ENCODE peak calls at places on chromosomes 5 and 9, in nine cellular contexts. Z is HFF-Myc, H is spleen, B is sigmoid colon, O is suprapubic skin, M is hepatocyte, P is neural progenitor cell, R is pancreas, A is foreskin fibroblast. C is an unnamed sample.

GRCh38 chr5:98940586-98940985 is 11.8 kb upstream of the CHD1 start:
- DNase-seq in P (peak), O (no peak), M (no peak), B (no peak), R (no peak), A (peak), Z (no peak), H (no peak), C (no peak)

GRCh38 chr5:24232929-24233328 is 411.8 kb downstream of the CDH10 start:
- DNase-seq in B (no peak), P (no peak), R (no peak), O (no peak), M (no peak), A (no peak), Z (no peak), H (no peak), C (no peak)

GRCh38 chr9:19320495-19320894 is 59.5 kb downstream of the RPS6 start:
- DNase-seq in R (no peak), O (no peak), B (no peak), M (no peak), P (no peak), A (no peak), H (no peak), Z (no peak), C (no peak)

GRCh38 chr5:54135042-54135441 is 175.3 kb downstream of the ARL15 start:
- DNase-seq in M (no peak), H (no peak), Z (no peak), A (peak), O (no peak), P (no peak), B (no peak), R (no peak), C (peak)

GRCh38 chr5:135429326-135429725 is 17.8 kb downstream of the DCANP1 start:
- DNase-seq in Z (no peak), A (no peak), M (peak), R (no peak), O (no peak), B (no peak), P (peak), H (no peak), C (no peak)

GRCh38 chr5:151278845-151279244 is 24.7 kb downstream of the SLC36A3 start:
- DNase-seq in O (no peak), M (no peak), R (no peak), P (no peak), A (no peak), Z (no peak), B (no peak), H (no peak), C (no peak)

GRCh38 chr5:57532513-57533497 is 50.2 kb upstream of the ACTBL2 start:
- DNase-seq in R (no peak), P (no peak), A (peak), M (no peak), Z (no peak), B (no peak), H (no peak), O (no peak), C (no peak)

GRCh38 chr9:36980148-36980974 is 53.7 kb downstream of the PAX5 start:
- DNase-seq in M (no peak), H (no peak), P (peak), Z (no peak), O (no peak), B (peak), A (no peak), R (no peak), C (no peak)

GRCh38 chr9:37465249-37466036 is at the start of gene ZBTB5:
- DNase-seq in Z (peak), M (peak), O (peak), B (peak), H (peak), A (peak), P (peak), R (peak), C (peak)

GRCh38 chr9:137740311-137740710 is 121.5 kb downstream of the EHMT1 start:
- DNase-seq in P (no peak), H (no peak), M (peak), B (peak), R (no peak), A (peak), O (no peak), Z (no peak), C (peak)

GRCh38 chr9:113508111-113508749 is 44.7 kb downstream of the RGS3 start:
- DNase-seq in R (no peak), M (peak), Z (peak), B (no peak), A (no peak), H (peak), O (no peak), P (no peak), C (no peak)

GRCh38 chr5:172920447-172920849 is 38.8 kb upstream of the RPL26L1 start:
- DNase-seq in A (peak), H (no peak), B (peak), Z (peak), O (no peak), M (peak), P (no peak), R (no peak), C (peak)

GRCh38 chr5:154583545-154584168 is 105.6 kb upstream of the HAND1 start:
- DNase-seq in B (no peak), O (no peak), R (no peak), Z (no peak), M (no peak), A (no peak), H (no peak), P (no peak), C (no peak)

GRCh38 chr9:107638922-107639321 is 149.4 kb upstream of the KLF4 start:
- DNase-seq in M (peak), A (peak), R (no peak), Z (peak), B (peak), P (peak), H (no peak), O (peak), C (no peak)

GRCh38 chr5:128216860-128217531 is 133.4 kb downstream of the SLC12A2 start:
- DNase-seq in R (no peak), O (no peak), Z (no peak), H (no peak), A (peak), B (no peak), P (no peak), M (no peak), C (peak)

GRCh38 chr9:16217933-16218830 is 652.3 kb downstream of the BNC2 start:
- DNase-seq in A (no peak), P (no peak), B (no peak), H (no peak), O (no peak), M (no peak), Z (no peak), R (no peak), C (no peak)

GRCh38 chr5:180138214-180138975 is 66.8 kb upstream of the RNF130 start:
- DNase-seq in B (no peak), O (peak), Z (no peak), H (no peak), M (no peak), R (no peak), P (no peak), A (no peak), C (no peak)

GRCh38 chr9:4862506-4863250 is 69.9 kb downstream of the RCL1 start:
- DNase-seq in M (no peak), B (peak), H (no peak), A (no peak), O (no peak), P (no peak), Z (no peak), R (no peak), C (no peak)

GRCh38 chr5:38011641-38012188 is 171.9 kb upstream of the GDNF start:
- DNase-seq in H (no peak), R (no peak), P (no peak), O (no peak), B (no peak), A (no peak), M (no peak), Z (no peak), C (no peak)

GRCh38 chr5:36305571-36306326 is 4.0 kb upstream of the RANBP3L start:
- DNase-seq in M (peak), H (no peak), Z (no peak), R (peak), B (peak), O (no peak), A (peak), P (no peak), C (no peak)

GRCh38 chr9:124299519-124300090 is 41.9 kb downstream of the NEK6 start:
- DNase-seq in B (no peak), Z (no peak), R (no peak), A (no peak), P (no peak), O (no peak), H (no peak), M (no peak), C (no peak)

GRCh38 chr9:19690128-19690527 is 98.7 kb downstream of the SLC24A2 start:
- DNase-seq in M (no peak), P (no peak), Z (no peak), A (no peak), R (no peak), H (no peak), O (no peak), B (no peak), C (no peak)

GRCh38 chr5:123628860-123629544 is 117.0 kb downstream of the CSNK1G3 start:
- DNase-seq in A (no peak), H (peak), B (no peak), P (no peak), Z (no peak), O (no peak), R (no peak), M (no peak), C (no peak)

GRCh38 chr9:21853414-21853813 is 51.0 kb downstream of the MTAP start:
- DNase-seq in P (no peak), O (no peak), A (no peak), M (peak), H (no peak), Z (no peak), B (no peak), R (no peak), C (no peak)

GRCh38 chr9:123074627-123075026 is 41.2 kb downstream of the GPR21 start:
- DNase-seq in P (no peak), O (no peak), H (no peak), M (no peak), R (no peak), A (no peak), Z (no peak), B (no peak), C (no peak)

GRCh38 chr5:84453405-84453804 is 68.7 kb upstream of the EDIL3 start:
- DNase-seq in Z (no peak), H (no peak), B (no peak), R (no peak), A (no peak), O (no peak), P (no peak), M (no peak), C (no peak)
- H3K4me3 ChIP-seq in Z (no peak), H (no peak), B (no peak), R (no peak), A (no peak), O (no peak), P (no peak), M (no peak), C (no peak)

GRCh38 chr9:2469681-2470141 is 151.9 kb upstream of the VLDLR start:
- DNase-seq in B (no peak), M (no peak), O (no peak), A (no peak), R (no peak), Z (peak), P (peak), H (no peak), C (no peak)
- TF ChIP-seq CTCF in B (no peak), M (peak), O (no peak), A (no peak), R (no peak), Z (no peak), P (peak), H (no peak), C (no peak)

GRCh38 chr5:133981714-133982113 is 13.3 kb upstream of the C5orf15 start:
- DNase-seq in M (no peak), R (no peak), A (no peak), P (no peak), Z (no peak), H (no peak), O (no peak), B (no peak), C (no peak)

GRCh38 chr5:133983674-133984073 is 15.2 kb upstream of the C5orf15 start:
- DNase-seq in M (no peak), P (no peak), O (no peak), B (no peak), Z (no peak), H (no peak), A (no peak), R (no peak), C (no peak)

GRCh38 chr5:133978943-133979342 is 10.5 kb upstream of the C5orf15 start:
- DNase-seq in P (no peak), B (no peak), H (no peak), O (no peak), Z (no peak), R (no peak), M (no peak), A (no peak), C (no peak)

GRCh38 chr5:133977858-133978257 is 9.4 kb upstream of the C5orf15 start:
- DNase-seq in A (peak), M (no peak), B (no peak), R (no peak), Z (no peak), O (no peak), H (no peak), P (no peak), C (peak)

DNA sequence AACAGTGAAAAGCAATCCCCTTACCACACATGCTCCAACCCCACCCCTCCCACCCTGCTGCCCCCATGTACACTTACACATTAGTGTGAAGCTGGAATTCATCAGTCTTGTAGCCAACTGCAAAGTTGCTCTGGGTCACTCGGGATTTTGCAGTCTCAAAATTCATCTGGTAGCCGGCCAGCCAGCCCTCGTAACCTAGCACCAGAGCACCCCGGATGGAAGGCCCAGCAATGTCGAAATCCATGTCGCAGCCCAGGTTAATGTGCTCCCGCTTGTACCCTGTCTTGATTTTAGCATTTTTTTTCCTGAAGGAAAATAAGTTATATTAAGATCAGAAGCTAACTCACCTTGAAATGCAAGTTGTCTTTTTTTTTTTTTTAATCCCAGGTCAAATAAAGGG is 12.2 kb upstream of the C5orf15 start:
- DNase-seq in M (no peak), B (no peak), Z (no peak), P (no peak), A (no peak), O (no peak), R (no peak), H (no peak), C (no peak)
- H3K4me3 ChIP-seq in M (no peak), B (no peak), Z (no peak), P (no peak), A (no peak), O (no peak), R (no peak), H (no peak), C (no peak)

GRCh38 chr5:69364850-69365249 is 4.5 kb downstream of the AK6 start:
- DNase-seq in P (no peak), M (no peak), R (no peak), O (no peak), H (no peak), A (no peak), B (no peak), Z (no peak), C (no peak)

GRCh38 chr5:69367697-69368279 is 1.5 kb downstream of the AK6 start:
- DNase-seq in H (no peak), O (no peak), P (no peak), Z (no peak), A (no peak), M (no peak), B (no peak), R (no peak), C (no peak)

GRCh38 chr5:69360442-69360841 is 8.9 kb downstream of the AK6 start:
- DNase-seq in O (no peak), P (no peak), R (no peak), M (no peak), Z (no peak), B (no peak), H (no peak), A (no peak), C (no peak)

GRCh38 chr5:69368458-69369368 is 607 bp downstream of the AK6 start:
- DNase-seq in B (no peak), A (peak), P (peak), H (no peak), O (no peak), Z (no peak), R (no peak), M (peak), C (peak)

DNA sequence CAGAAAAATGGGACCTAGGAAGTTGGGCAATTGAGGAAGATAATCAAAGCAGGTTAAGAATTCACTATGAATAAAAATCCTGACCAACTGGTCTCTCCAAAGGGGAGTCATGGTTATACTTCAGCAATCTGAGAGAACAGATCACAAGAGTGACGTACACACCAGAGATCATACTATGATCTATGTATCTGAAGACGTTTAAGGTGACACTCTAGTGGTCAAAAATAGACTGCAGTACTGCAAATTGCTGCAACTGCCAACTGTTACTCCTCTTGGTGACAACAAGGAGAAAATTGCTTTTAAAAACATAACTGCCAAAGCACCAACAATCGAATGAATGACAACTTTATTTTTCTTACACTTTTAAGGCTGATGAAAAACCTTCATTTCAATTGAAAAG is 4.9 kb downstream of the AK6 start:
- DNase-seq in Z (no peak), O (no peak), P (no peak), H (no peak), M (peak), A (no peak), B (no peak), R (no peak), C (no peak)
- TF ChIP-seq CTCF in Z (peak), O (peak), P (peak), H (no peak), M (peak), A (peak), B (peak), R (no peak), C (peak)

GRCh38 chr5:104082754-104083153 is 520.2 kb upstream of the NUDT12 start:
- DNase-seq in B (no peak), Z (no peak), A (no peak), O (no peak), P (no peak), R (no peak), M (no peak), H (no peak), C (no peak)

GRCh38 chr5:104084896-104085295 is 522.3 kb upstream of the NUDT12 start:
- DNase-seq in P (no peak), A (no peak), R (no peak), B (no peak), H (no peak), Z (no peak), O (no peak), M (no peak), C (no peak)

GRCh38 chr5:104080646-104081175 is 518.1 kb upstream of the NUDT12 start:
- DNase-seq in P (no peak), Z (no peak), O (no peak), A (no peak), H (no peak), M (no peak), R (no peak), B (no peak), C (no peak)

DNA sequence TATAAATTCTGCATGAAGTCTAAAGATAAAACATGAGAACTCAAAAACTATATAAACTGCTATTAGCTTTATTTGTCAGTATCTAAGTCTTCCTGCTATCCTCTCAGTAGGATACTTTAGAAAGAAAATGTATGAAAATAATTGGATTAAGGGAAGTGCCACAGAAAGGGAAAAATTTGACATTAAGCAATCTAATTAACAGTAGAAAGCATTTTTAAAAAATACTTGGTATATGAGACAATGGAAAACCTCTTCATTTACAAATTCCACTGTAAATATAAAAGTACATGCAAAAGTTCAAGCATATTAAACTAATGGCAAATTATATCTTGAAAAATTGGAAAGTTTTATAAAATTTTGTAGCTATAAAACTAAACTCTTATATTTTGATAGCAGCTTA is 518.6 kb upstream of the NUDT12 start:
- DNase-seq in M (no peak), B (no peak), H (no peak), P (no peak), Z (no peak), R (no peak), A (no peak), O (no peak), C (no peak)
- H3K4me3 ChIP-seq in M (no peak), B (no peak), H (no peak), P (no peak), Z (no peak), R (no peak), A (no peak), O (no peak), C (no peak)

GRCh38 chr5:139392324-139392677 is 2.6 kb upstream of the MZB1 start:
- DNase-seq in Z (no peak), H (no peak), A (no peak), R (no peak), O (no peak), M (no peak), P (no peak), B (no peak), C (no peak)

GRCh38 chr5:139391570-139392323 is 2.0 kb upstream of the MZB1 start:
- DNase-seq in B (no peak), Z (no peak), H (no peak), M (no peak), O (peak), R (no peak), A (no peak), P (no peak), C (no peak)

GRCh38 chr5:139393497-139394122 is 1.3 kb downstream of the PROB1 start:
- DNase-seq in B (no peak), M (no peak), Z (no peak), R (no peak), A (no peak), H (no peak), P (peak), O (peak), C (no peak)

GRCh38 chr5:139394123-139394653 is 716 bp downstream of the PROB1 start:
- DNase-seq in B (no peak), Z (no peak), M (peak), P (peak), H (peak), R (no peak), O (peak), A (no peak), C (no peak)

DNA sequence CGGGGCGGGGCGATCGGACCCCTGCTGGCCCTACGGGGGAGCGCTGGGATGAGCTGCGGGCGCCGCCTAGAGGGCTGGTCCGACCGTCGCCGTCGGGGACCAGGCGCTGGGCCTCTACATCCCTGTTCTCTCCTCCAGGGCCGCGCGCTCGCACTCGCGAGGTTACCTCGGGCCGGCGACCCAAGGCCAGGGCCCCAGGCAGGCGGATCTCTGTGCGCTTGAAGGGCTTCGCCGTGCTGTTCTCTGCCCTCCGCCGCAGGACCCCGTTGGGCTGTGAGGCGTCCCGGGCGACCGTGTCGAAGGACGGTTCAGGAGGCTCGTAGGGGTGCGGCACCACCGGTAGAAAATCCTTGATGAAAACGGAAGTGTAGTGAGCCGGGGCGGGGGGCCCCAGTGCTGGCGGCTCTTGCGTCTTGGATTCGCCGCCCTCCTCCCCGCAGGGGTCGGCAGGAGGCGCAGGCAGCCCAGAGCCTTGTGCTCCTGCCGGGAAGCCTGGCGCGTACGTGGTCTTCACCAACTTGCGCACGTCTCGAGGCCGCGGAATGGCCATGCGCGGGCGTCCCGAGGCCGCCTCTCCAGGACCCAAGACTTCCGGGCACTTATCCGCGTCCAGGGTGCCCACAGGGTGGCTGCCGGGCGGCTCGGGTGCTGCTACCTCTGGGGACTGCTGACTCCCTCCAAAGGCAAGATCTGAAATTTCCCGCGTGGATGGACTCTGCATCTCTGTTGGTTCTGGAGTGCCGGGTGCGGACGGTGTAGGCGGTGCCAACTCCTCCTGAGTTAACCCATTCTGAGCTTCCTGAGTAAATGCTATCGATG is 2.0 kb downstream of the PROB1 start:
- DNase-seq in B (no peak), H (peak), Z (no peak), R (peak), P (peak), M (peak), O (peak), A (no peak), C (no peak)
- TF ChIP-seq CTCF in B (no peak), H (peak), Z (peak), R (no peak), P (peak), M (peak), O (peak), A (peak), C (peak)

GRCh38 chr9:98168952-98169488 is 23.4 kb downstream of the CORO2A start:
- DNase-seq in H (peak), R (no peak), Z (peak), O (no peak), M (peak), P (peak), B (peak), A (peak), C (no peak)
- H3K4me3 ChIP-seq in H (no peak), R (no peak), Z (no peak), O (no peak), M (no peak), P (no peak), B (no peak), A (no peak), C (no peak)

C was measured in astrocyte of the cerebellum.